ENCODE peak calls at places on chromosomes 3 and 15, in six cellular contexts. C, V, D, I, A and G are unnamed samples.

GRCh38 chr3:193236990-193237389 is 4.0 kb upstream of the PLAAT1 start:
- DNase-seq in C (no peak), V (no peak), D (no peak), I (no peak), A (no peak), G (no peak)

GRCh38 chr3:23202921-23203650 is at the start of gene UBE2E2:
- DNase-seq in C (peak; percentile 95), V (peak; percentile 86), D (peak; percentile 77), I (peak; percentile 78), A (peak; percentile 85), G (peak; percentile 92)

GRCh38 chr3:128541246-128541645 is 48.2 kb upstream of the GATA2 start:
- DNase-seq in C (no peak), V (no peak), D (no peak), I (no peak), A (no peak), G (no peak)

GRCh38 chr3:127390365-127391025 is 102.6 kb upstream of the PRR20G start:
- DNase-seq in C (no peak), V (no peak), D (no peak), I (no peak), A (no peak), G (peak; percentile 65)

GRCh38 chr3:100777271-100777670 is 68.0 kb downstream of the TFG start:
- DNase-seq in C (no peak), V (no peak), D (no peak), I (no peak), A (no peak), G (no peak)

GRCh38 chr3:77159182-77159581 is 119.3 kb downstream of the ROBO2 start:
- DNase-seq in C (no peak), V (no peak), D (no peak), I (no peak), A (peak; percentile 19), G (no peak)

GRCh38 chr3:58994746-58995330 is 55.0 kb downstream of the CFAP20DC start:
- DNase-seq in C (peak; percentile 53), V (no peak), D (peak; percentile 30), I (peak; percentile 81), A (peak; percentile 63), G (no peak)

GRCh38 chr15:68610825-68611224 is 32.0 kb downstream of the CORO2B start:
- DNase-seq in C (no peak), V (no peak), D (no peak), I (no peak), A (no peak), G (no peak)

GRCh38 chr3:87206070-87206469 is 21.0 kb upstream of the CHMP2B start:
- DNase-seq in C (no peak), V (no peak), D (no peak), I (peak; percentile 75), A (peak; percentile 46), G (no peak)

GRCh38 chr15:40103124-40103858 is 5.4 kb downstream of the BMF start:
- DNase-seq in C (no peak), V (peak; percentile 96), D (peak; percentile 87), I (peak; percentile 64), A (peak; percentile 87), G (peak; percentile 88)

GRCh38 chr15:90866161-90866715 is 2.1 kb upstream of the FURIN start:
- DNase-seq in C (no peak), V (no peak), D (no peak), I (no peak), A (no peak), G (no peak)

GRCh38 chr15:69468241-69469121 is 15.9 kb downstream of the RPLP1 start:
- DNase-seq in C (no peak), V (no peak), D (no peak), I (peak; percentile 44), A (peak; percentile 47), G (no peak)

DNA sequence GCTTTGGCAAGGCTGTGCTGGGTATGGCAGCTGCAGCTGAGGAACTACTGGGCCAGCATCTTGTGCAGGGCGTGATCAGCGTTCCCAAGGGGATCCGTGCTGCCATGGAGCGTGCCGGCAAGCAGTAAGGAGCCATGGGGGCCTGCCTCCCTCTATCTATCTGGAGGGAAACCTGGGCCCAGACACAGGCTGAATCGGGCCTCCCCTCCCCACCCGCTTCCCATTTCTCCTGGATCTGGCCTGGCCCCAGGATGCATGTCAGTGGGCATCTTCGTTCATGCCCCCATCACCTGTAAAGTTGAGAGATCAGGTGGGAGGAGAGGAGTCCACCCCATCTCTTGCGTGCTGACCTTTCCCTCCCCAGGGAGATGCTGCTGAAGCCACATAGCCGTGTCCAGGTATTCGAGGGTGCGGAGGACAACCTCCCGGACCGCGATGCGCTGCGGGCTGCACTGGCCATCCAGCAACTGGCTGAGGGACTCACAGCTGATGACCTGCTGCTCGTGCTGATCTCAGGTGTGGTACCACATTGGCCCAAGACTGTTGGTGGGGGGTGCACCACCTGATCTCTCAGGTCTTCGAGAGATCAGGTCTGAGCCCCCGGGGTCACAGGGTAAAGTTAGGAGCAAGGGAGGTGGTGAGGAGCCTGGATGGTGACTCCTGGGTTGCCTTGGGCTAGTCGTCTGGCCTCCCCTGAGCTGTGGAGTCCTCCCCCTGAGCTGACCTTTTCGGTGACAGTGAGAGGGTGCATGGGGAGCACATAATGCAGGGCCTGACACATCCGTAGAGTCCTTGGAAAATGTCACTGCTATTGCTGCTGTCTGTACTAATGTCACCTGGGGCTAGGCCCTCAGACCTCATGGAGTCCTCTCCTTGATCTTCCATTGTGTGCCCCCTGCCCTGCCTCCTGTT is 3.2 kb downstream of the GLYCTK start:
- DNase-seq in C (no peak), V (peak; percentile 59), D (no peak), I (no peak), A (no peak), G (peak; percentile 75)
- TF ChIP-seq CTCF in C (no peak), V (no peak), D (no peak), I (no peak), A (no peak), G (no peak)

GRCh38 chr3:126372413-126373145 is 15.4 kb upstream of the KLF15 start:
- DNase-seq in C (no peak), V (peak; percentile 63), D (peak; percentile 17), I (no peak), A (no peak), G (peak; percentile 67)
- TF ChIP-seq CTCF in C (no peak), V (no peak), D (no peak), I (no peak), A (no peak), G (no peak)

DNA sequence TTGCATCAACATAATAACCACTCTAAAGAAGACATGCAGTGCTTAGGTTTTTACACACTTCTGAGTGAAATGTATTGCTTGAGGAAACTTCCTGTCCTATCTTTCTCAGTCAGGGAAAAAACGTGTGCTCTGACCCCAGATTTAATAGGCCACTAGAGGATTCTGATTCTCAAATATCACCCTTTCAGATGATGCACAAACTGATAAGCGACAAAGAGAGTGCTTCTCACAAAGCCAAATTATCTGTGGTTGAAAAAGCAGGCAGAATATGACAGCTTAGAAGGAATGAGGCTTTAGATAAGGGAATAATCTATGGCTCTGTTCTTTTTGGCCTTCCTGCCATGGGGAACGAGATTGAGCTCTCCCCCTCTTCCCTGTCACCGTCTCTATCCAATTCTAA is 583.4 kb upstream of the SGO1 start:
- DNase-seq in C (no peak), V (no peak), D (no peak), I (no peak), A (no peak), G (no peak)
- TF ChIP-seq CTCF in C (no peak), V (no peak), D (no peak), I (no peak), A (no peak), G (no peak)

GRCh38 chr3:115627180-115628074 is 4.1 kb downstream of the GAP43 start:
- DNase-seq in C (no peak), V (no peak), D (no peak), I (no peak), A (no peak), G (no peak)
- TF ChIP-seq CTCF in C (no peak), V (no peak), D (no peak), I (no peak), A (no peak), G (no peak)

GRCh38 chr3:54999159-54999558 is 71.3 kb upstream of the LRTM1 start:
- DNase-seq in C (no peak), V (no peak), D (no peak), I (peak; percentile 91), A (peak; percentile 9), G (no peak)
- TF ChIP-seq CTCF in C (no peak), V (no peak), D (no peak), I (peak; percentile 60), A (peak; percentile 30), G (no peak)